ENCODE peak calls at places on chromosomes 16 and 17, in eight cellular contexts. R, G, J, Y, L, F, P and C are unnamed samples.

GRCh38 chr17:80991645-80992076 is at the start of gene CHMP6:
- DNase-seq in P (no peak), L (peak; percentile 81), F (peak; percentile 82), Y (peak; percentile 60), R (peak; percentile 80), G (no peak), J (peak; percentile 85), C (peak; percentile 90)

GRCh38 chr17:6569391-6570302 is 13.3 kb upstream of the PITPNM3 start:
- DNase-seq in R (no peak), J (no peak), Y (no peak), P (no peak), G (no peak), F (no peak), L (no peak), C (no peak)

GRCh38 chr17:35433075-35433894 is 985 bp upstream of the SLFN12 start:
- DNase-seq in F (peak; percentile 96), L (peak; percentile 78), R (peak; percentile 88), Y (peak; percentile 79), P (peak; percentile 98), G (peak; percentile 98), J (peak; percentile 98), C (no peak)

GRCh38 chr16:52436646-52437645 is 110.0 kb downstream of the TOX3 start:
- DNase-seq in G (no peak), R (no peak), P (no peak), L (no peak), F (no peak), Y (no peak), J (no peak), C (no peak)

GRCh38 chr16:83959621-83960434 is 6.8 kb downstream of the OSGIN1 start:
- DNase-seq in Y (no peak), F (no peak), R (no peak), L (no peak), G (no peak), J (no peak), P (no peak), C (no peak)

GRCh38 chr17:45226620-45227019 is 4.9 kb downstream of the FMNL1 start:
- DNase-seq in R (no peak), G (no peak), Y (no peak), J (no peak), L (no peak), F (no peak), P (no peak), C (no peak)

GRCh38 chr17:39740357-39741111 is 2.8 kb downstream of the GRB7 start:
- DNase-seq in L (peak; percentile 23), J (peak; percentile 63), Y (no peak), F (peak; percentile 95), G (peak; percentile 92), P (no peak), R (peak; percentile 82), C (no peak)

GRCh38 chr16:66750279-66751134 is 902 bp downstream of the DYNC1LI2 start:
- DNase-seq in G (no peak), L (no peak), R (no peak), P (no peak), Y (no peak), J (peak; percentile 37), F (no peak), C (peak; percentile 49)

GRCh38 chr17:1422907-1423306 is 22.9 kb upstream of the YWHAE start:
- DNase-seq in P (no peak), Y (peak; percentile 26), F (no peak), L (no peak), J (peak; percentile 98), R (peak; percentile 89), G (peak; percentile 41), C (no peak)

GRCh38 chr16:78812582-78812981 is 713.1 kb downstream of the WWOX start:
- DNase-seq in Y (no peak), L (no peak), P (no peak), G (no peak), J (no peak), R (no peak), F (no peak), C (no peak)

DNA sequence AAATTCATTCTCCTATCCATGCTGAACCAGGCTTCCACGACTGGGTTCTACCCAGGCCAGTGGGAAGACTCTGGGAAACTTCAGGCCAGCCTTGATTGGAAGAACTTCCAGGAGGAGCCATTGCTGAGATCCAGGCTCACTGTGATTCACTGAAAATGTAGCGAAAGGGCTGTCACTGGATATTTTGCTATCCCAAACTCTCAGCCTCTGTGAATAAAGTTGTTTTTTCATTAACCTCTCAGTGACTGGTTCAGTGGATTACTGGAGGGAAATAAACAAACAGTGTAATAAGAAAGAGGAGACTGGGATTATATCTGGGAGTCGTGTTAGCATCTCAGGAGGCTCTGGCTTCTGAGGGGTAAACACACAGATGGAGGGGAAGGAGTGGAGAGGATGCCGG is 3.1 kb downstream of the FOXL1 start:
- DNase-seq in J (peak; percentile 59), P (no peak), L (no peak), G (no peak), R (no peak), Y (no peak), F (no peak), C (no peak)
- H3K27me3 ChIP-seq in J (no peaks in the 10 kb centered on the region), P (peaks cover 48% of the 10 kb centered on the region), L (peaks cover 16% of the 10 kb centered on the region), G (peaks cover 16% of the 10 kb centered on the region), R (no peaks in the 10 kb centered on the region), Y (no peaks in the 10 kb centered on the region), F (peaks cover 71% of the 10 kb centered on the region), C (no peaks in the 10 kb centered on the region)

GRCh38 chr16:85335584-85336492 is 223.6 kb upstream of the CIBAR2 start:
- DNase-seq in G (no peak), J (peak; percentile 62), F (no peak), L (no peak), Y (no peak), P (no peak), R (peak; percentile 61), C (peak; percentile 49)
- H3K4me3 ChIP-seq in G (no peak overlapping the region), J (no peak overlapping the region), F (peak overlapping the region; percentile 48), L (peak overlapping the region; percentile 17), Y (no peak overlapping the region), P (no peak overlapping the region), R (peak overlapping the region; percentile 53), C (no peak overlapping the region)

GRCh38 chr16:89446136-89446974 is 44.0 kb downstream of the ANKRD11 start:
- DNase-seq in L (peak; percentile 53), Y (no peak), P (no peak), R (no peak), G (no peak), F (no peak), J (no peak), C (no peak)
- H3K4me1 ChIP-seq in L (peaks cover 96% of the 10 kb centered on the region), Y (peaks cover 89% of the 10 kb centered on the region), P (peaks cover 12% of the 10 kb centered on the region), R (peaks cover 31% of the 10 kb centered on the region), G (peaks cover 75% of the 10 kb centered on the region), F (peaks cover 72% of the 10 kb centered on the region), J (peaks cover 54% of the 10 kb centered on the region), C (no peaks in the 10 kb centered on the region)

GRCh38 chr17:74443516-74444296 is 11.8 kb downstream of the GPRC5C start:
- DNase-seq in R (no peak), P (no peak), Y (no peak), F (no peak), J (no peak), G (no peak), L (no peak), C (no peak)

GRCh38 chr17:74444406-74444805 is 12.5 kb downstream of the GPRC5C start:
- DNase-seq in J (no peak), G (no peak), L (no peak), F (no peak), R (no peak), Y (peak; percentile 82), P (no peak), C (no peak)

GRCh38 chr17:74442670-74443515 is 11.0 kb downstream of the GPRC5C start:
- DNase-seq in F (peak; percentile 64), J (peak; percentile 25), G (no peak), L (no peak), P (no peak), Y (peak; percentile 89), R (peak; percentile 51), C (no peak)

GRCh38 chr17:74441537-74441936 is 9.6 kb downstream of the GPRC5C start:
- DNase-seq in J (no peak), F (no peak), G (no peak), L (no peak), R (no peak), Y (no peak), P (no peak), C (no peak)

DNA sequence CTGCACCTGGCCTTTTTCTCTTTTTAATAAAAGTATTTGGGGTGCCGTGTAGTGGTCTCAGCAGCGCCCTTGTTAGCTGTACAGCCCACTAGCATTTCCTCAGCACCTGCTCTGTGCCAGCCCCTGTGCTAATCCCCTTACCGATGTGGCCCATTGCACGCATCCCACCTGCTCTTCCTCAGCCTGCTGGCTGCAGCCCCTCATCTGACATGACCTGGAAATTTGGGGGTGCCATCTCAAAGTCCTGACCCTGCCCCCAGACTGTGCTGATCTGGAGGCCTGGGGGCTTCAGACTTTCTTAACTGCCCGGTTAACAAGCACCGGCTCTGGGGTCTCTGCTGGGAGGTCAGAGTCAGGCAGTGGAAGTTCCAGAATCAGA is 10.4 kb downstream of the GPRC5C start:
- DNase-seq in L (no peak), P (no peak), Y (no peak), F (no peak), R (no peak), J (no peak), G (no peak), C (no peak)
- H3K27me3 ChIP-seq in L (no peaks in the 10 kb centered on the region), P (no peaks in the 10 kb centered on the region), Y (no peaks in the 10 kb centered on the region), F (no peaks in the 10 kb centered on the region), R (no peaks in the 10 kb centered on the region), J (peaks cover 4% of the 10 kb centered on the region), G (no peaks in the 10 kb centered on the region), C (no peaks in the 10 kb centered on the region)

DNA sequence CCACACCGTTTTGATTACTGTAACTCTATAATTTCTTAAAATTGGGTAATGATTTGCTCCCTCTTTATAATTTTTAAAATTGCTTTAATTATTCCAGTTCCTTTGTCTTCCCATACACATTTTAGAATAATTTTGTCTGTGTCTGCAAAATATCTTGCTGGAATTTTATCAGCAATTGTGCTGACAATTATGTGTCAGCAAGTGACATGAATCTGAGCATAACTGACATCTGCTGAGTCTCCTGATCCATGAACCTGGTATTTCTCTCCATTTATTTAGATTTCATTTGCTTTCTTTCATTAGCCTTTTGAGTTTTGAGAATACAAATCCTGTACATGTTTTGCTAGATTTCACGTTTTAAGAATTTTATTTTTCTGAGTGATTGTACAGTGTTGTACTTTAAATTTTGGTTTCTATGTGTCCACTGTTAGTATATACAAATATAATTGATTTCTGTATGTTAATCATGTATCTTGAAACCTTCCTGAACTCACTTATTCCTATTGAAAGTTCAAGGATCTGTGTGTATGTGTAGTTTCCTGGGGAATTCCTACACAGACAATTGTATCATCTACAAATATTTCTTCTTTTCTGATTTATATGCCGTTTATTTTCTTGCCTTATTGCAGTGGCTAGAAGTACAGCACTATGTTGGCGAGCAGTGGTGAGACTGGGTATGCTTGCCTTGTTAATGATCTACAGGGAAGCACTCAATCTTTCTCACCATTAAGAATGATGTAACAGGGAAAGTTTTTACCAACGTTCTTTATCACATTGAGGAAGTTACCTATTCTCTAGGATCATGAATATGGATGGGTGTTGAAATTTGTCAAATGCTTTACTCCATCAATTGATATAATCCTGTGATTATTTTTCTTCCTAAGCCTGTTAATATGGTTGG is 45.2 kb downstream of the N4BP1 start:
- DNase-seq in R (no peak), F (no peak), J (no peak), G (no peak), L (no peak), Y (no peak), P (no peak), C (no peak)
- H3K4me3 ChIP-seq in R (no peak overlapping the region), F (no peak overlapping the region), J (no peak overlapping the region), G (no peak overlapping the region), L (no peak overlapping the region), Y (no peak overlapping the region), P (no peak overlapping the region), C (no peak overlapping the region)

DNA sequence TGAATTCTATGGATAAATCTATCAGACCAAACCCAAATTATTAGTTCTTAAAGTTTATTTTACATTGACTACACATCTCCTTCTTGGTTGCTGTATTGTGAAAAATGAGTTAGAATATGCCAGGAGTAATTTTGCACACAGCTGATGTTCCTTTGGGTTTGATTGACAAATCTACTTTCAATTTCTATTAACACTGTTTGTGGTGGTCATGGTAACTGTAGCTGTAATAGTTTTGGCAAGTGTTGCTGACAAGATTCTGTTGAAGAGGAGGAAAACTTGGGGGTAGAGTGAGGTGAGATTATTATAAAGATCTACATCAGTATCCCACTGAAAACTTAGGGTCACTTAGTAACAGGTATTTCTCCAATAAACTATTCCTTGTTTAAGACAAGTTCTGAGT is 30.3 kb downstream of the MRTFB start:
- DNase-seq in Y (no peak), L (no peak), P (no peak), R (no peak), J (no peak), G (no peak), F (no peak), C (no peak)
- H3K4me1 ChIP-seq in Y (peaks cover 67% of the 10 kb centered on the region), L (peaks cover 18% of the 10 kb centered on the region), P (no peaks in the 10 kb centered on the region), R (peaks cover 30% of the 10 kb centered on the region), J (no peaks in the 10 kb centered on the region), G (peaks cover 23% of the 10 kb centered on the region), F (peaks cover 21% of the 10 kb centered on the region), C (peaks cover 12% of the 10 kb centered on the region)